ENCODE peak calls at places on chromosome 11, in five cellular contexts. B, T, W, Y and S are unnamed samples.

GRCh38 chr11:7485854-7486425 is 634 bp downstream of the OLFML1 start:
- DNase-seq in B (no peak), T (no peak), W (no peak), Y (no peak), S (no peak)

GRCh38 chr11:78069465-78069864 is 5.8 kb downstream of the THRSP start:
- DNase-seq in B (no peak), T (no peak), W (no peak), Y (no peak), S (peak; percentile 54)

GRCh38 chr11:34327804-34328631 is 29.8 kb downstream of the ABTB2 start:
- DNase-seq in B (no peak), T (no peak), W (no peak), Y (no peak), S (peak; percentile 61)

GRCh38 chr11:72834905-72835304 is 20.7 kb downstream of the ATG16L2 start:
- DNase-seq in B (no peak), T (no peak), W (no peak), Y (no peak), S (no peak)

GRCh38 chr11:24198458-24198857 is 298.4 kb upstream of the LUZP2 start:
- DNase-seq in B (no peak), T (no peak), W (no peak), Y (no peak), S (peak; percentile 32)

GRCh38 chr11:35035894-35036408 is 103.0 kb upstream of the CD44 start:
- DNase-seq in B (peak; percentile 74), T (peak; percentile 94), W (no peak), Y (peak; percentile 95), S (peak; percentile 91)

GRCh38 chr11:92885600-92885999 is 83.9 kb upstream of the MTNR1B start:
- DNase-seq in B (no peak), T (no peak), W (no peak), Y (no peak), S (no peak)

GRCh38 chr11:23903044-23903704 is 593.7 kb upstream of the LUZP2 start:
- DNase-seq in B (peak; percentile 84), T (peak; percentile 85), W (no peak), Y (peak; percentile 75), S (peak; percentile 71)

GRCh38 chr11:110079726-110080125 is 13.5 kb upstream of the ZC3H12C start:
- DNase-seq in B (no peak), T (no peak), W (no peak), Y (peak; percentile 49), S (no peak)

GRCh38 chr11:106998126-106998525 is 20.1 kb downstream of the GUCY1A2 start:
- DNase-seq in B (no peak), T (peak; percentile 83), W (no peak), Y (no peak), S (peak; percentile 74)

GRCh38 chr11:3815882-3816281 is 7.5 kb downstream of the PGAP2 start:
- DNase-seq in B (no peak), T (no peak), W (no peak), Y (no peak), S (peak; percentile 21)

GRCh38 chr11:107801641-107802040 is 56.9 kb downstream of the SLC35F2 start:
- DNase-seq in B (peak; percentile 32), T (no peak), W (no peak), Y (no peak), S (no peak)

GRCh38 chr11:8354622-8355417 is 91.1 kb upstream of the LMO1 start:
- DNase-seq in B (peak; percentile 32), T (peak; percentile 15), W (peak; percentile 83), Y (peak; percentile 24), S (peak; percentile 13)

GRCh38 chr11:115715371-115715770 is 211.2 kb upstream of the CADM1 start:
- DNase-seq in B (no peak), T (no peak), W (no peak), Y (no peak), S (no peak)

GRCh38 chr11:95505927-95506426 is 275.0 kb upstream of the SESN3 start:
- DNase-seq in B (no peak), T (peak; percentile 68), W (no peak), Y (peak; percentile 74), S (peak; percentile 91)

GRCh38 chr11:71164186-71164585 is 88.2 kb downstream of the SHANK2 start:
- DNase-seq in B (no peak), T (no peak), W (no peak), Y (no peak), S (no peak)

GRCh38 chr11:7028141-7028540 is 7.9 kb downstream of the NLRP14 start:
- DNase-seq in B (no peak), T (no peak), W (no peak), Y (no peak), S (no peak)

GRCh38 chr11:3995949-3996554 is 98.5 kb upstream of the RRM1 start:
- DNase-seq in B (peak; percentile 72), T (peak; percentile 81), W (no peak), Y (no peak), S (no peak)

GRCh38 chr11:27228891-27229290 is 134.1 kb downstream of the CCDC34 start:
- DNase-seq in B (no peak), T (no peak), W (no peak), Y (no peak), S (no peak)

GRCh38 chr11:60786811-60787567 is 1.9 kb downstream of the MS4A10 start:
- DNase-seq in B (peak; percentile 72), T (peak; percentile 82), W (no peak), Y (no peak), S (peak; percentile 86)

GRCh38 chr11:127105578-127105977 is 105.0 kb upstream of the KIRREL3 start:
- DNase-seq in B (no peak), T (no peak), W (no peak), Y (no peak), S (no peak)

GRCh38 chr11:130992788-130993187 is 76.5 kb upstream of the SNX19 start:
- DNase-seq in B (no peak), T (no peak), W (no peak), Y (no peak), S (no peak)

GRCh38 chr11:65014146-65014960 is at the start of gene ARL2:
- DNase-seq in B (no peak), T (peak; percentile 89), W (no peak), Y (peak; percentile 78), S (no peak)
- H2AFZ ChIP-seq in B (peak within 1 kb of the TSS; percentile 99), T (peak within 1 kb of the TSS; percentile 97), W (peak within 1 kb of the TSS; percentile 75), Y (peak within 1 kb of the TSS; percentile 99), S (peak within 1 kb of the TSS; percentile 93)

GRCh38 chr11:394034-394857 is at the start of gene PKP3:
- DNase-seq in B (peak; percentile 93), T (peak; percentile 81), W (peak; percentile 63), Y (peak; percentile 97), S (peak; percentile 66)

GRCh38 chr11:396948-397548 is 3.0 kb downstream of the PKP3 start:
- DNase-seq in B (no peak), T (peak; percentile 79), W (no peak), Y (no peak), S (peak; percentile 71)

GRCh38 chr11:394858-395655 is 1.0 kb downstream of the PKP3 start:
- DNase-seq in B (no peak), T (no peak), W (no peak), Y (no peak), S (no peak)

GRCh38 chr11:395866-396265 is 1.9 kb downstream of the PKP3 start:
- DNase-seq in B (no peak), T (peak; percentile 41), W (no peak), Y (peak; percentile 41), S (no peak)

DNA sequence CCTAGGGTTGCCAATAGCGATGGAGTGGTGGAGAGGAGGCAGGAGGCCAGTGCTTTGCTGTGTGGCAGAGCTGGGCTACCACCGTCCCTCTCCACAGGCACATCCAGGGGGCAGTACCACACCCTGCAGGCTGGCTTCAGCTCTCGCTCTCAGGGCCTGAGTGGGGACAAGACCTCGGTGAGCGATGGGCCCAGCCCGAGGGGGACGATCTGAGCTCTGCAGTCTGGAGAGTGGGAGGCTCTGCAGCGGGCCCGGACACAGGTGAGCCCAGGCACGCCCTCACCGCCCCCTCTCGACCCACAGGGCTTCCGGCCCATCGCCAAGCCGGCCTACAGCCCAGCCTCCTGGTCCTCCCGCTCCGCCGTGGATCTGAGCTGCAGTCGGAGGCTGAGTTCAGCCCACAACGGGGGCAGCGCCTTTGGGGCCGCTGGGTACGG is 2.5 kb downstream of the PKP3 start:
- DNase-seq in B (no peak), T (peak; percentile 66), W (no peak), Y (no peak), S (peak; percentile 33)
- H3K4me3 ChIP-seq in B (peak overlapping the region; percentile 90), T (peak overlapping the region; percentile 46), W (no peak overlapping the region), Y (peak overlapping the region; percentile 71), S (no peak overlapping the region)

GRCh38 chr11:104897891-104898684 is at the start of gene CASP12:
- DNase-seq in B (no peak), T (no peak), W (no peak), Y (no peak), S (no peak)
- H2AFZ ChIP-seq in B (peak within 1 kb of the TSS; percentile 3), T (peak within 1 kb of the TSS; percentile 63), W (no peak within 1 kb of the TSS), Y (no peak within 1 kb of the TSS), S (peak within 1 kb of the TSS; percentile 42)

GRCh38 chr11:118608268-118609214 is 1.1 kb downstream of the PHLDB1 start:
- DNase-seq in B (peak; percentile 52), T (peak; percentile 97), W (peak; percentile 54), Y (peak; percentile 40), S (peak; percentile 88)

GRCh38 chr11:118609380-118610219 is 2.2 kb downstream of the PHLDB1 start:
- DNase-seq in B (no peak), T (peak; percentile 81), W (peak; percentile 56), Y (no peak), S (peak; percentile 50)

GRCh38 chr11:118610220-118610772 is 2.9 kb downstream of the PHLDB1 start:
- DNase-seq in B (no peak), T (peak; percentile 47), W (peak; percentile 47), Y (no peak), S (no peak)

GRCh38 chr11:118612378-118612777 is 5.0 kb downstream of the PHLDB1 start:
- DNase-seq in B (no peak), T (peak; percentile 59), W (peak; percentile 7), Y (no peak), S (peak; percentile 33)

DNA sequence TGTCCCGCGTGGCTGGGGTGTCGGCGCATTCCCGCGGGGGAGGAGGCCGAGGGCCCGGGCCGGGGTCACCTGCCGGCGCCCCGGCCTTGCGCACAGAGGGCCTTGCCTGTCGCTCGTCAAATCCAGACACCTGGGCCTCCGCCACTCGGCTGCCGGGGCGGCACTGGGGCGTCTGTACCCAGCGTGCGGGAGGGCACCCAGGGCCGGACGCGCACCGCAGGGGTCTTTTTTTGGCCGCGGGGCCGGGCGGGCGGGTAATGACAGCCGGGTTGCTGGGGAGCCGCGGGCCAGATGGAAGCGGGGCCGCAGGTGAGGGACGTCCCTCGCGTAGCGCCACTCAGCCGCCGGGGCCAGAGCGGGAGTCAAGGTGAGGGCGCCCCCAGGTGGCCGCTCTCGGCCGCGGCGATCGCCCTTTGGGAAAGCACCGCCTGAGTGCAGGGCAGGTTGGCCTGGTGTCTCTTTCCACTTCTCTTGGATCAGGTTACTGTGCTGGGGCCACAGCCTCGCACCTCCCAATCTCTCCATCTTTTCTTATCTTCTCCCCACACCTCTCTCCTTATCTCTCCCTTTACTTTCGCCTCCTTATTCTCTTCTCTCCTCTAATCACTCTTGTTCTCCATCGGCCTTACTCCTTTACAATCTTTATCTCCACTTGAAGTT is 3.5 kb downstream of the PHLDB1 start:
- DNase-seq in B (peak; percentile 61), T (peak; percentile 89), W (peak; percentile 91), Y (peak; percentile 68), S (peak; percentile 54)
- H3K4me3 ChIP-seq in B (no peak overlapping the region), T (peak overlapping the region; percentile 81), W (peak overlapping the region; percentile 41), Y (peak overlapping the region; percentile 25), S (peak overlapping the region; percentile 54)